ENCODE peak calls at places on chromosomes 5 and 9, in nine cellular contexts. A is AG09319; K is activated T-cell treated with anti-CD3 and anti-CD28 coated beads, Interleukin-2, amount 50 U/mL, for 1 hour; C is ELR; H is T-helper 1 cell; B is SK-N-DZ; G is skeletal muscle cell; M is kidney glomerular epithelial cell; R is mucosa of gallbladder. J is an unnamed sample.

GRCh38 chr5:78109891-78110324 is 184.6 kb downstream of the AP3B1 start:
- DNase-seq in G (no peak), M (no peak), H (no peak), K (no peak), A (no peak), C (no peak), B (no peak), R (no peak), J (peak)

GRCh38 chr9:98927724-98928123 is 16.0 kb upstream of the COL15A1 start:
- DNase-seq in R (no peak), C (no peak), G (no peak), A (no peak), K (no peak), H (no peak), M (no peak), B (no peak), J (no peak)

GRCh38 chr5:30368064-30368463 is 825.4 kb upstream of the CDH6 start:
- DNase-seq in C (no peak), G (no peak), R (no peak), M (no peak), A (no peak), H (no peak), B (no peak), K (no peak), J (no peak)

GRCh38 chr9:84212982-84213381 is 127.6 kb downstream of the SLC28A3 start:
- DNase-seq in A (no peak), G (no peak), C (no peak), H (no peak), K (no peak), B (no peak), M (no peak), R (no peak), J (no peak)

GRCh38 chr5:159061186-159061796 is 38.4 kb downstream of the EBF1 start:
- DNase-seq in R (no peak), M (peak), B (peak), G (peak), A (no peak), K (no peak), H (no peak), C (peak), J (no peak)

GRCh38 chr9:93319992-93320490 is 131.4 kb upstream of the FAM120A start:
- DNase-seq in K (no peak), C (no peak), A (no peak), B (no peak), H (no peak), R (no peak), G (no peak), M (no peak), J (no peak)

GRCh38 chr9:88816591-88816990 is 174.7 kb upstream of the S1PR3 start:
- DNase-seq in C (no peak), H (no peak), A (no peak), R (no peak), G (no peak), K (no peak), M (no peak), B (no peak), J (no peak)

GRCh38 chr9:137666950-137667670 is 48.3 kb downstream of the EHMT1 start:
- DNase-seq in A (no peak), B (no peak), K (no peak), G (no peak), M (no peak), H (no peak), C (no peak), R (peak), J (no peak)

GRCh38 chr5:59529286-59529685 is 364.2 kb downstream of the PDE4D start:
- DNase-seq in M (no peak), K (no peak), R (no peak), C (no peak), B (no peak), G (no peak), H (no peak), A (no peak), J (no peak)

GRCh38 chr5:172437445-172438303 is 16.7 kb downstream of the SH3PXD2B start:
- DNase-seq in C (peak), A (no peak), G (peak), B (no peak), R (no peak), M (no peak), K (no peak), H (no peak), J (no peak)

GRCh38 chr9:107945961-107946360 is 456.4 kb upstream of the KLF4 start:
- DNase-seq in K (no peak), M (no peak), B (no peak), A (no peak), H (no peak), R (no peak), C (no peak), G (no peak), J (no peak)

GRCh38 chr9:34771023-34771422 is 61.1 kb upstream of the CCL21 start:
- DNase-seq in G (no peak), M (no peak), C (peak), R (no peak), A (no peak), B (no peak), K (no peak), H (no peak), J (no peak)

GRCh38 chr5:91121347-91121993 is 261.6 kb downstream of the ARRDC3 start:
- DNase-seq in B (no peak), A (no peak), H (no peak), K (no peak), C (no peak), M (no peak), R (no peak), G (no peak), J (no peak)

GRCh38 chr9:115133649-115134048 is 15.7 kb upstream of the TNC start:
- DNase-seq in H (no peak), K (no peak), R (no peak), A (peak), M (peak), C (peak), G (peak), B (no peak), J (no peak)

GRCh38 chr9:132141948-132142594 is 19.8 kb upstream of the NTNG2 start:
- DNase-seq in A (no peak), G (no peak), C (peak), B (no peak), M (no peak), H (no peak), K (no peak), R (no peak), J (no peak)

GRCh38 chr5:55702612-55703345 is 9.3 kb downstream of the SLC38A9 start:
- DNase-seq in R (no peak), M (no peak), A (no peak), C (no peak), B (no peak), G (no peak), H (no peak), K (no peak), J (no peak)

GRCh38 chr5:164868761-164869160 is 1363.3 kb downstream of the MAT2B start:
- DNase-seq in H (no peak), R (no peak), M (peak), A (no peak), C (no peak), K (no peak), G (no peak), B (no peak), J (no peak)

J was measured in stimulated activated naive B cell treated with anti-CD40 and anti-IgM and Interleukin-4, amounts not matched to agents 10 μg/mL and 1 μg/mL and 100 μg/mL, for 72 hours.